ENCODE peak calls at places on chromosomes 3 and 15, in four cellular contexts. T, E, K and A are unnamed samples.

GRCh38 chr15:66939451-66940023 is 125.9 kb upstream of the SMAD3 start:
- DNase-seq in T (no peak), K (no peak), E (no peak), A (no peak)

GRCh38 chr3:53775834-53776251 is 70.4 kb downstream of the CHDH start:
- DNase-seq in E (no peak), T (no peak), K (no peak), A (no peak)

GRCh38 chr3:12371525-12372140 is 82.8 kb downstream of the PPARG start:
- DNase-seq in T (no peak), E (no peak), K (no peak), A (no peak)

GRCh38 chr15:82942691-82943090 is 9.8 kb downstream of the HOMER2 start:
- DNase-seq in T (no peak), E (peak; percentile 91), K (no peak), A (peak; percentile 78)

GRCh38 chr3:2652416-2652815 is 457.8 kb downstream of the IL5RA start:
- DNase-seq in T (no peak), E (no peak), K (no peak), A (no peak)

GRCh38 chr3:138682674-138683073 is 74.1 kb downstream of the FAIM start:
- DNase-seq in E (no peak), T (no peak), K (no peak), A (no peak)

GRCh38 chr3:158713094-158713499 is 19.2 kb downstream of the RARRES1 start:
- DNase-seq in E (no peak), K (no peak), T (no peak), A (no peak)

GRCh38 chr3:148857321-148857720 is 7.8 kb upstream of the CPA3 start:
- DNase-seq in K (no peak), T (no peak), E (no peak), A (no peak)

GRCh38 chr3:129607391-129608068 is 1.1 kb upstream of the PLXND1 start:
- DNase-seq in T (no peak), E (no peak), K (no peak), A (no peak)

DNA sequence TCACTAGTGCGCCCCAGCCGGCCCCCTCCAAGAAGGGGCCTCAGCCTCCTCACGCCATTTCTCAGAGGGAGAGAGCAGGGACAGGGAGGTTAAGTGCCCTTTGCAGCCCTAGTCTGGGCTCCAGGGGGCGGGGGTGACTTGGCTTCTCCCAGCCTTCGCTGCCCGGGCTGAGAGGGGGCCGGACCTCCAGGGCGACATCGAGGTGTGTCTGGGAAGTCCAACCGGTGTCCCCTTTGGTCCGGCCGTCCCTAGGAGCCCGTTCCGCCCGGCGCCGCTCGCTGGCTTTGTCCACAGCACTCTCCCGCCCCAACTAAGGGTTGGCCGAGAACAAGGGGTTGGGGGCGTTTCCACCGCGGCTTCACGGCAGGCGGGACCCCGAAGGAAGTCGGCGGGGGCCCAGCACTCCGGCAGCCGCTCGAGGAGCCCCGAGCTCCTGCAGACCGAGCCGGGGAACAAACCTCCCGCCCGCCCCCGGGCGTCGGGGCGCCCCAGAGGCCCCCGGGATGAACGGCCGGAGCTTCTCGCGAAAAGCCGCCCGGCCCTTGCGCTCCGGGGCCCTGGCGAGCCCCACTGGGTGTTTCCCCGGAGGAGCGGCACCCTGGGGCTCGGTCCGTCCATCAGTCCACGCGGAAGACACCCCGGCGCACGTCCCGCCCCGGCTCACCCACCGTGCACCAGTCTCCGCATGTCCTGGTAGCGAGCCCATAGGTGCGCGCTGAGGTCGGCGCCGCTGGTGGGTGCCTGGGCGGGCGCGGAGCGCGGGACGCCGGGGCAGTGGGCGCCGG is 627 bp downstream of the NT5DC2 start:
- DNase-seq in T (no peak), K (peak; percentile 42), E (peak; percentile 70), A (no peak)
- H3K27ac ChIP-seq in T (peak overlapping the region; percentile 14), K (no peak overlapping the region), E (peak overlapping the region; percentile 46), A (peak overlapping the region; percentile 60)

DNA sequence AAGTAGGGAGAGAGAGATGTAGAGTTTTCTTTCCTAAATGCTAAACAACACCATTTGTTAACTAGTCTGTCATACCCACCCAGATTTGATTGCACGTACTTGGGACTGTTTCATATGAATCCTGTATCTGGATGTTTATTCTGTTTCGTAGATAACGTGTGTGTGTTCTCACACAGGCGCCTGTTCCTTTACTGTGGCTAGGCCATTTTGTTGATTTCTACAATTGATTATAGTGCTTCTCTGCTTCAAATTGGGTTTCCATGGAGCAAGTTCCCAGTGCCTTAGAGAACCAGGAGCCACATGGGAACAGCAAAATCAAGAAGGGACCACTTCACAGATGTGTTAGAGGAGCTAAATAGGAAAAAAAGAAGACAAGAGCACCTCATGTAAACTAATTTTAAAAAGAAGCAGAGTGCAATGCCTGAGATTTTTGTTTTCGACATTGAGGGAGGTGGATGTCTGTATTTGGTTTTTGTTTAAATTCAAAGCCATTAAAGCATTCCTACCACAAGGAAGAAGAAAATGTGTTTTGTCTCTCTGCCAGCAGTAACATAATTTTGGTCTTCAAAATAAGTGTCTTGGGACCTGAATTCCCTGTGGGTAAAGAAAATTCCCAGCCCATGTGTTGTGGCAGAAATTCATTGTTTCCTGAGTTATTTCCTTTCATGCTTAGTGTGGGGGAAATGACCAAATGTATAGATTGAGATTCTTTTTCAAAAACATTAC is 424.0 kb upstream of the C2CD4B start:
- DNase-seq in T (no peak), E (no peak), K (no peak), A (no peak)
- H3K27ac ChIP-seq in T (no peak overlapping the region), E (no peak overlapping the region), K (peak overlapping the region; percentile 66), A (no peak overlapping the region)

GRCh38 chr3:132805071-132805470 is 82.9 kb upstream of the NPHP3 start:
- DNase-seq in T (no peak), E (no peak), K (no peak), A (no peak)
- H3K27ac ChIP-seq in T (no peak overlapping the region), E (no peak overlapping the region), K (no peak overlapping the region), A (no peak overlapping the region)

DNA sequence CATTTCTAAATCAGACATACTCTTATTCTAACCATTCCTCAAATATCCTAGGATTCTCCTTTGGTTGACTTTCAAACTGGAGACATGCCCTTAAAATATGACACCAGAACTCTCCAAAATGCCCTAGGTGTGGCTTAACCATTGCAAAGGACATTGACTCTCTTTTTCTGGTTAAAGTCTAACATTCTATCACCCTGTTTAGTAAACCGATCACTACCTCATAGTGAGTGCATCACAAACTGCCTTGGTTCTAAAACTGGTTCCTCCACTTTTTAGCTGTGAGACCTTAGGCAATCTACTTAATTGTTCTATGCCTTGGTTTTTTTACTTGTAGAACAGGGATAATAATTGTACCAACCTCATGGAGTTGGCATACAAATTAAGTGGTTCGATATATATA is 224.3 kb downstream of the CDIN1 start:
- DNase-seq in E (no peak), K (no peak), T (no peak), A (no peak)
- H3K27ac ChIP-seq in E (no peak overlapping the region), K (no peak overlapping the region), T (no peak overlapping the region), A (no peak overlapping the region)